ENCODE peak calls at places on chromosome 6, in four cellular contexts. A is WTC11, N is nephron progenitor cell, S is fibroblast of the aortic adventitia. U is an unnamed sample.

GRCh38 chr6:112268011-112268410 is 13.6 kb upstream of the LAMA4 start:
- DNase-seq in N (no peak), S (no peak), A (no peak), U (no peak)

GRCh38 chr6:46867411-46867810 is 54.3 kb downstream of the ADGRF5 start:
- DNase-seq in A (no peak), S (no peak), N (no peak), U (no peak)

GRCh38 chr6:169075211-169075621 is 178.4 kb downstream of the THBS2 start:
- DNase-seq in A (no peak), S (peak), N (no peak), U (no peak)

GRCh38 chr6:31620586-31621319 is at the start of gene PRRC2A:
- DNase-seq in S (peak), A (peak), N (peak), U (peak)

GRCh38 chr6:166262738-166263515 is 45.3 kb downstream of the PRR18 start:
- DNase-seq in A (no peak), N (no peak), S (no peak), U (no peak)

GRCh38 chr6:104995989-104996617 is 39.2 kb downstream of the LIN28B start:
- DNase-seq in N (no peak), S (peak), A (no peak), U (peak)

GRCh38 chr6:16380220-16380809 is 141.9 kb downstream of the GMPR start:
- DNase-seq in N (no peak), S (no peak), A (no peak), U (no peak)

GRCh38 chr6:127030841-127031240 is 87.6 kb upstream of the RSPO3 start:
- DNase-seq in A (no peak), S (no peak), N (no peak), U (no peak)